ENCODE peak calls at places on chromosomes 12 and 14, in four cellular contexts. T, X, F and A are unnamed samples. For H3K9me3, the result is how much of the 10 kb centered on the place peaks cover.

GRCh38 chr12:110266980-110267620 is 13.9 kb upstream of the ATP2A2 start:
- DNase-seq in X (no peak), T (no peak), F (peak), A (peak)

GRCh38 chr12:109033239-109034196 is 12.7 kb upstream of the SVOP start:
- DNase-seq in X (no peak), T (no peak), F (no peak), A (no peak)

GRCh38 chr14:64303471-64303917 is 9.3 kb upstream of the ESR2 start:
- DNase-seq in F (peak), T (no peak), X (no peak), A (no peak)

GRCh38 chr12:130952545-130952954 is 1.2 kb upstream of the ADGRD1 start:
- DNase-seq in T (peak), X (no peak), F (no peak), A (no peak)

GRCh38 chr14:42110167-42110566 is 503.5 kb downstream of the LRFN5 start:
- DNase-seq in X (no peak), T (no peak), F (peak), A (peak)

GRCh38 chr14:67241416-67242362 is at the start of gene PALS1:
- DNase-seq in F (no peak), T (no peak), X (no peak), A (no peak)

GRCh38 chr14:31207746-31208545 is at the start of gene HECTD1:
- DNase-seq in T (peak), X (peak), F (peak), A (peak)

GRCh38 chr12:47184813-47185212 is 105.1 kb upstream of the AMIGO2 start:
- DNase-seq in T (no peak), F (no peak), X (no peak), A (no peak)

GRCh38 chr14:100815478-100816285 is 10.2 kb upstream of the MEG3 start:
- DNase-seq in X (no peak), T (no peak), F (no peak), A (no peak)

GRCh38 chr12:34398706-34399630 is 376.7 kb downstream of the ALG10 start:
- DNase-seq in T (peak), X (peak), F (no peak), A (no peak)

GRCh38 chr14:58650857-58651256 is 13.1 kb downstream of the DACT1 start:
- DNase-seq in X (no peak), T (no peak), F (no peak), A (no peak)

GRCh38 chr12:51863921-51864700 is 15.6 kb upstream of the FIGNL2 start:
- DNase-seq in F (peak), X (no peak), T (peak), A (peak)
- TF ChIP-seq CTCF in F (no peak), X (no peak), T (no peak), A (no peak)

DNA sequence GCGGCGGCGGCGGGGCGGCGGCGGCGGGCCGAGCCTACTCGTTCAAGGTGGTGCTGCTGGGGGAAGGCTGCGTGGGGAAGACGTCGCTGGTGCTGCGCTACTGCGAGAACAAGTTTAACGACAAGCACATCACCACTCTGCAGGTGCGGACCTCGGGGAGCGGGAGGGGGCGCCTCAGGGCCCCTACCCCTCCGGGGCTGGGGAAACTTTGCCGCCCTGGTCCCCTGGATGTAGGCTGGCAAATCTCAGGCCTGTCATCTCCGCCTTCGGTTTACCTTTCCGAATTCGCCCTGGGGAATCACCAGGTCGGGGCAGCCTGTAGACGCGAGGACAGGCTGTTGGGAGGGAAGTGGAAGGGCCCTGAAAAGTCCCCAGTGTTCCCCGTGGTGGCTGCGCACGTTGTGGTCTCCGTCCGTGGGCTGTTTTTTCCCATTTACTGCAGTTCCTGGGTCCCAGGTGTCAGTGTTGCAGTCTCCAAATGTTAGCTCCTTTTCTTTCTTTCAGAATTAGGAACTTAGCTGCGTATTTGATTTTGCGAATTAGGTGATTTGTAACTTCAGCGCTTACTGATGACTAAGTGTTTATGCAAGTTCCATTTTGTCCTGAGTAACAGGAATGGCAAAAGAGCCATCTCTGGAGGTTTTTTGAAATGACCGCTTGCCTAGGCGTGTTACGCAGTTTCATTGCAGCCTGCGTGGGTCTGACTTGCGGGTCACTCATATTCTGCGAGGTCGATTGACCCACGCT is 656 bp downstream of the RAB21 start:
- DNase-seq in F (peak), X (peak), T (peak), A (peak)
- H3K4me3 ChIP-seq in F (peak), X (peak), T (peak), A (peak)

GRCh38 chr12:94318178-94318577 is 141.5 kb downstream of the CEP83 start:
- DNase-seq in F (no peak), X (no peak), T (no peak), A (no peak)
- H3K9me3 ChIP-seq in F (under half), X (under half), T (under half), A (under half)

GRCh38 chr14:103137721-103138482 is 14.6 kb downstream of the TNFAIP2 start:
- DNase-seq in X (peak), T (no peak), F (no peak), A (no peak)

GRCh38 chr14:103134919-103135318 is 11.7 kb downstream of the TNFAIP2 start:
- DNase-seq in X (no peak), F (no peak), T (no peak), A (no peak)

GRCh38 chr14:103135333-103136075 is 12.2 kb downstream of the TNFAIP2 start:
- DNase-seq in X (no peak), T (no peak), F (no peak), A (no peak)

GRCh38 chr14:103136076-103136340 is 12.7 kb downstream of the TNFAIP2 start:
- DNase-seq in F (no peak), T (no peak), X (no peak), A (no peak)

GRCh38 chr14:103136388-103137271 is 13.4 kb downstream of the TNFAIP2 start:
- DNase-seq in X (peak), T (no peak), F (peak), A (peak)
- TF ChIP-seq CTCF in X (no peak), T (no peak), F (no peak), A (no peak)

GRCh38 chr14:55120466-55121144 is 8.4 kb upstream of the LGALS3 start:
- DNase-seq in X (no peak), T (peak), F (no peak), A (no peak)
- H3K4me3 ChIP-seq in X (no peak), T (no peak), F (no peak), A (no peak)

DNA sequence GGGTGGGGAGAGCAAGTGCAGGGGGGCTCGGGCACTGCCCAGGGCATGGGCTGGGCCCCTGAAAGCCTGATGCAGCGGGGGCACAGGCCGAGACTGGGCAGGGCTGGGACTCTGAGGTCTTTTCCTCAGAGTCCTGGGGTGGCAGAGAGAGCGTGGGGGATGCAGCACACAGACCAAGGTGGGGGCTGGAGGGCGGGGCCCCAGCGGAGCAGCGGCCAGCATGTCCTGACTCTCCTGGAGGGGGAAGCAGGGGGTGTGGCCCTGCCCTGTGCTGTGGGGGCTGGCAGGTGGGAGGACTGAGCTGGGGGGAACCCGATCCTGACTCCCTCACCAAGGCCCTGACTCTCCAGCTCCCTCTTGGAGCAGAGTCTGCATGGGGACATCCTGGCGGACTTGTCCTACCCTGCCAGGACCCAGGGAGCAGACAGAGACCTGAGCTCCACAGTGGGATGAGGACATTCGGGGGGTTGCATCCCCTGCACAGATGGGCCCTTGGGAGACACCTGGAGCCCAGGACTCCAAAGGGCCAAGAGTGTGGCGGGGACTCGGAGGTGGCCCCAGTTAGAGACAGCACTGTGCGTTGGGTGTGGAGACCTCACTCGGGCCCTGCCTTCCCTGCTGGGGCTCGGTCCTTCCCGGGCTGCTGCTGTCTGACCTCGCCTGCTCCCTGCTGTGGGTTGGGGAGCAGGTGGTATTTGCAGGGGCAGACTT is 326.1 kb downstream of the TMEM121 start:
- DNase-seq in T (peak), F (no peak), X (no peak), A (no peak)
- H3K9me3 ChIP-seq in T (under half), F (under half), X (under half), A (under half)